ENCODE peak calls at places on chromosomes 2 and 18, in five cellular contexts. P, W, J, D and K are unnamed samples.

GRCh38 chr2:108119492-108119891 is 120.3 kb upstream of the SULT1C3 start:
- DNase-seq in P (no peak), W (no peak), J (no peak), D (no peak), K (no peak)

GRCh38 chr18:78506031-78506461 is 473.6 kb upstream of the SALL3 start:
- DNase-seq in P (no peak), W (no peak), J (no peak), D (peak; percentile 21), K (no peak)

GRCh38 chr2:175853110-175853509 is 149.0 kb downstream of the LNPK start:
- DNase-seq in P (no peak), W (no peak), J (no peak), D (no peak), K (no peak)

GRCh38 chr2:137838255-137839092 is 125.8 kb upstream of the HNMT start:
- DNase-seq in P (peak; percentile 71), W (no peak), J (peak; percentile 75), D (peak; percentile 71), K (peak; percentile 24)

GRCh38 chr2:203591642-203592041 is 56.5 kb upstream of the RAPH1 start:
- DNase-seq in P (no peak), W (no peak), J (no peak), D (no peak), K (no peak)

GRCh38 chr2:37366773-37367172 is 22.3 kb downstream of the QPCT start:
- DNase-seq in P (no peak), W (no peak), J (no peak), D (no peak), K (no peak)

GRCh38 chr2:54396107-54396506 is 60.0 kb upstream of the SPTBN1 start:
- DNase-seq in P (peak; percentile 66), W (no peak), J (peak; percentile 65), D (no peak), K (no peak)

GRCh38 chr2:101360229-101360628 is 27.1 kb downstream of the CREG2 start:
- DNase-seq in P (no peak), W (no peak), J (no peak), D (peak; percentile 56), K (peak; percentile 79)

GRCh38 chr2:41579811-41580210 is 468.0 kb upstream of the PKDCC start:
- DNase-seq in P (peak; percentile 25), W (no peak), J (peak; percentile 50), D (no peak), K (no peak)

GRCh38 chr2:118755362-118755761 is 92.1 kb downstream of the EN1 start:
- DNase-seq in P (no peak), W (no peak), J (no peak), D (no peak), K (no peak)

GRCh38 chr18:49073431-49073830 is 122.7 kb upstream of the SMAD7 start:
- DNase-seq in P (no peak), W (no peak), J (no peak), D (no peak), K (no peak)

GRCh38 chr18:56479836-56480235 is 158.6 kb downstream of the TXNL1 start:
- DNase-seq in P (no peak), W (no peak), J (no peak), D (no peak), K (no peak)

GRCh38 chr2:237483018-237483731 is 3.9 kb upstream of the MLPH start:
- DNase-seq in P (peak; percentile 72), W (no peak), J (peak; percentile 78), D (peak; percentile 86), K (peak; percentile 57)

GRCh38 chr2:240508832-240509545 is 48.8 kb downstream of the ANKMY1 start:
- DNase-seq in P (no peak), W (no peak), J (no peak), D (no peak), K (no peak)

GRCh38 chr2:85457877-85458316 is 39.4 kb downstream of the SH2D6 start:
- DNase-seq in P (no peak), W (no peak), J (no peak), D (no peak), K (peak; percentile 71)

GRCh38 chr2:178530625-178531142 is 50.4 kb downstream of the PLEKHA3 start:
- DNase-seq in P (no peak), W (no peak), J (peak; percentile 25), D (no peak), K (no peak)

GRCh38 chr18:74290831-74291770 is 662 bp downstream of the CYB5A start:
- DNase-seq in P (peak; percentile 20), W (no peak), J (no peak), D (peak; percentile 86), K (peak; percentile 86)

GRCh38 chr2:109066501-109066900 is 62.5 kb upstream of the SH3RF3 start:
- DNase-seq in P (no peak), W (no peak), J (no peak), D (no peak), K (no peak)

GRCh38 chr18:12679183-12679786 is 21.4 kb upstream of the SPIRE1 start:
- DNase-seq in P (peak; percentile 60), W (no peak), J (peak; percentile 75), D (no peak), K (no peak)

GRCh38 chr18:26135563-26135962 is 1.9 kb downstream of the PSMA8 start:
- DNase-seq in P (no peak), W (no peak), J (no peak), D (no peak), K (no peak)

GRCh38 chr18:49911414-49911813 is 98.1 kb upstream of the ACAA2 start:
- DNase-seq in P (no peak), W (no peak), J (peak; percentile 9), D (peak; percentile 35), K (no peak)

GRCh38 chr2:43164686-43165085 is 61.7 kb downstream of the ZFP36L2 start:
- DNase-seq in P (no peak), W (no peak), J (no peak), D (no peak), K (no peak)

GRCh38 chr2:190849774-190850173 is 30.8 kb upstream of the GLS start:
- DNase-seq in P (peak; percentile 81), W (no peak), J (peak; percentile 74), D (no peak), K (no peak)

GRCh38 chr2:127721311-127721977 is 20.1 kb downstream of the SFT2D3 start:
- DNase-seq in P (no peak), W (no peak), J (peak; percentile 51), D (no peak), K (no peak)

GRCh38 chr2:239152239-239152915 is 248.4 kb downstream of the HDAC4 start:
- DNase-seq in P (no peak), W (no peak), J (no peak), D (no peak), K (no peak)

GRCh38 chr2:85265304-85265703 is 62.5 kb downstream of the TGOLN2 start:
- DNase-seq in P (no peak), W (no peak), J (no peak), D (no peak), K (no peak)

GRCh38 chr2:179614121-179614520 is 247.3 kb downstream of the ZNF385B start:
- DNase-seq in P (no peak), W (no peak), J (peak; percentile 35), D (no peak), K (no peak)